ENCODE peak calls at places on chromosomes 4 and X, in seven cellular contexts. L is GM23338, S is breast epithelium, Y is endothelial cell of umbilical vein, V is suprapubic skin, P is transverse colon, X is Panc1. C is an unnamed sample.

GRCh38 chr4:159446266-159446976 is 343.5 kb downstream of the RAPGEF2 start:
- DNase-seq in L (peak; percentile 84), X (peak; percentile 41), P (peak; percentile 9), V (no peak), Y (peak; percentile 76), S (no peak), C (peak; percentile 28)

GRCh38 chr4:55608591-55608990 is 16.5 kb upstream of the PDCL2 start:
- DNase-seq in S (no peak), P (no peak), X (no peak), L (no peak), Y (no peak), V (no peak), C (no peak)

GRCh38 chrX:9955506-9955905 is 11.7 kb upstream of the CLDN34 start:
- DNase-seq in P (no peak), Y (no peak), S (no peak), X (no peak), L (no peak), V (no peak), C (no peak)

GRCh38 chr4:74161676-74162450 is 3.9 kb downstream of the MTHFD2L start:
- DNase-seq in S (no peak), L (no peak), P (no peak), V (no peak), Y (no peak), X (no peak), C (no peak)

GRCh38 chr4:147916351-147916750 is 184.5 kb downstream of the ARHGAP10 start:
- DNase-seq in S (no peak), P (no peak), X (no peak), V (no peak), L (no peak), Y (peak; percentile 86), C (no peak)

GRCh38 chr4:82998898-82999297 is 11.7 kb downstream of the LIN54 start:
- DNase-seq in V (no peak), P (no peak), S (no peak), Y (no peak), L (no peak), X (no peak), C (no peak)

GRCh38 chr4:177367336-177367735 is 57.7 kb downstream of the NEIL3 start:
- DNase-seq in P (no peak), L (peak; percentile 68), Y (no peak), X (no peak), S (no peak), V (no peak), C (no peak)

GRCh38 chr4:84238247-84239090 is 260.6 kb downstream of the NKX6-1 start:
- DNase-seq in Y (no peak), L (no peak), V (no peak), S (no peak), X (no peak), P (no peak), C (no peak)

GRCh38 chr4:158938462-158939044 is 164.3 kb upstream of the RAPGEF2 start:
- DNase-seq in X (no peak), Y (no peak), P (no peak), V (no peak), S (no peak), L (peak; percentile 17), C (no peak)

DNA sequence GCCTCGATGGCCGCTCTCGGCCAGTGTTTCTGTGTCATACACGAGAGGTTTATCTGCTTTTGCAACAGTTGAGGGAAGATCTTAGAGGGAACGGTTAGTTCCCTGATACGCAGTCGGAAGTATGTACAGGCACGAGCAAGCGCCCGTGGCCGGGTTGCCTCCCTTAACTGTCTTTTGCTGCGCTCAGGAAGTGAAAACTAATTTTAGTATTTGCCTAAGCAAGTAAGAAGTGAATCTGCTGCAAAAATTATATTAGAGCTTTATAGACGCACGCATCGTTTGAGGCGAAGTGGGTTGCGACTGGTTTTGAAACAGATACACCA is 695 bp downstream of the MTM1 start:
- DNase-seq in Y (no peak), S (no peak), X (no peak), L (no peak), P (peak; percentile 47), V (no peak), C (peak; percentile 34)
- H3K27ac ChIP-seq in Y (peak overlapping the region; percentile 21), S (peak overlapping the region; percentile 94), X (peak overlapping the region; percentile 87), L (no peak overlapping the region), P (peak overlapping the region; percentile 92), V (peak overlapping the region; percentile 88), C (peak overlapping the region; percentile 87)

GRCh38 chr4:108168213-108168671 is 490 bp downstream of the LEF1 start:
- DNase-seq in P (no peak), V (no peak), S (no peak), L (no peak), X (no peak), Y (peak; percentile 21), C (no peak)

GRCh38 chr4:108166441-108167315 is 2.1 kb downstream of the LEF1 start:
- DNase-seq in L (peak; percentile 94), S (no peak), P (peak; percentile 21), V (no peak), Y (no peak), X (no peak), C (peak; percentile 54)

GRCh38 chr4:108169639-108170038 is 907 bp upstream of the LEF1 start:
- DNase-seq in P (no peak), L (no peak), V (no peak), S (no peak), X (no peak), Y (no peak), C (no peak)

GRCh38 chr4:108170729-108171540 is 2.2 kb upstream of the LEF1 start:
- DNase-seq in Y (peak; percentile 12), X (no peak), S (no peak), P (no peak), L (peak; percentile 76), V (no peak), C (no peak)

GRCh38 chr4:108168672-108169562 is at the start of gene LEF1:
- DNase-seq in V (no peak), S (no peak), P (peak; percentile 33), Y (peak; percentile 40), X (no peak), L (peak; percentile 84), C (peak; percentile 34)
- TF ChIP-seq POLR2AphosphoS5 in V (no peak), S (no peak), P (no peak), Y (no peak), X (no peak), L (no peak), C (no peak)

DNA sequence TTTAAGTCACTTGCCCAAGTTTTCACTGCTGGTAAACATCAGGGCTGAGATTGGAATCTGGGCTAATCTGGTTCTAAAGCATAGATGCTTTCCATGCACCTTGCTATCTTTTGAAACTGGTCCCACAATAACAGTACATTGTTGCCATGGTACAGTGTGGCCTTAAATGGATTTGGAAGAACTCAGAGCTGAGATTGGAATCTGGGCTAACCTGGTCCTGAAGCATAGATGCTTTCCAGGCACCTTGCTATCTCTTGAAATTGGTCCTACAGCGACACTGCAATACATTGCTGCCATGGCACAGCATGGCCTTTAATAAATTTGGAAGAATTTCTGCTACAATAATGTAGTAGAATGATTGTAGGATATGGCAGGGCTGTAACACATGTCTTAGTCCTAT is 28.6 kb downstream of the DAPP1 start:
- DNase-seq in X (no peak), S (no peak), V (no peak), P (no peak), L (no peak), Y (no peak), C (no peak)
- H3K27ac ChIP-seq in X (no peak overlapping the region), S (no peak overlapping the region), V (no peak overlapping the region), P (no peak overlapping the region), L (no peak overlapping the region), Y (no peak overlapping the region), C (no peak overlapping the region)

DNA sequence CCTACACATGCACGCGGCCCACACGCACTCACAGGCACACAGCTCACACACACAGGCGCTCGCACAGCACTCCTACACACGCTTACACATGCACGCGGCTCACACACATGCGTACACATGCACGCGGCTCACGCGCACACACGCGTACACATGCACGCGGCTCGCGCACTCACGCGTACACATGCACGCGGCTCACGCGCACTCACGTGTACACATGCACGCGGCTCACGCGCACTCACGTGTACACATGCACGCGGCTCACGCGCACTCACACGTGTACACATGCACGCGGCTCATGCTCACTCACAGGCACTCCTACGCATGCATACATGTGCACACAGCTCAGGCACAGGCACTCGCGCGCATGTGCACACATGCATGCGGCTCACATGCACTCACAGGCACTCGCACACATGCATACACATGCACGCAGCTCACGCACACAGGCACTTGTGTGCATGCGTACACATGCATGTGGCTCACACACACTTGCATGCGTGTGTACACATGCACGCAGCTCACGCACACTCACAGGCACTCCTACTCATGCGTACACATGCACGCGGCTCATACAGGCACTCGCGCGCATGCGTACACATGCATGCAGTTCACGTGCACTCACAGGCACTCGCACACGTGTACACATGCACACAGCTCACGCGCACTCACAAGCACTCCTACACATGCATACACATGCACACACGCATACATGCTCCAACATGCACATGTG is 44.9 kb downstream of the GAK start:
- DNase-seq in V (no peak), L (no peak), P (no peak), S (no peak), X (no peak), Y (no peak), C (no peak)
- TF ChIP-seq POLR2AphosphoS5 in V (no peak), L (no peak), P (no peak), S (no peak), X (no peak), Y (no peak), C (no peak)

GRCh38 chr4:86307432-86307831 is 52.4 kb downstream of the MAPK10 start:
- DNase-seq in L (no peak), V (no peak), S (no peak), Y (peak; percentile 39), X (no peak), P (no peak), C (no peak)
- H3K27ac ChIP-seq in L (no peak overlapping the region), V (no peak overlapping the region), S (no peak overlapping the region), Y (no peak overlapping the region), X (no peak overlapping the region), P (no peak overlapping the region), C (no peak overlapping the region)

GRCh38 chrX:55163171-55163570 is 57.0 kb upstream of the PAGE5 start:
- DNase-seq in P (no peak), X (no peak), L (no peak), S (no peak), V (no peak), Y (no peak), C (no peak)

GRCh38 chrX:55159556-55159955 is 60.6 kb upstream of the PAGE5 start:
- DNase-seq in P (no peak), Y (peak; percentile 1), X (no peak), S (no peak), L (no peak), V (no peak), C (no peak)

GRCh38 chrX:55161581-55161980 is 58.6 kb upstream of the PAGE5 start:
- DNase-seq in P (no peak), Y (no peak), X (no peak), V (no peak), S (no peak), L (peak; percentile 11), C (no peak)

DNA sequence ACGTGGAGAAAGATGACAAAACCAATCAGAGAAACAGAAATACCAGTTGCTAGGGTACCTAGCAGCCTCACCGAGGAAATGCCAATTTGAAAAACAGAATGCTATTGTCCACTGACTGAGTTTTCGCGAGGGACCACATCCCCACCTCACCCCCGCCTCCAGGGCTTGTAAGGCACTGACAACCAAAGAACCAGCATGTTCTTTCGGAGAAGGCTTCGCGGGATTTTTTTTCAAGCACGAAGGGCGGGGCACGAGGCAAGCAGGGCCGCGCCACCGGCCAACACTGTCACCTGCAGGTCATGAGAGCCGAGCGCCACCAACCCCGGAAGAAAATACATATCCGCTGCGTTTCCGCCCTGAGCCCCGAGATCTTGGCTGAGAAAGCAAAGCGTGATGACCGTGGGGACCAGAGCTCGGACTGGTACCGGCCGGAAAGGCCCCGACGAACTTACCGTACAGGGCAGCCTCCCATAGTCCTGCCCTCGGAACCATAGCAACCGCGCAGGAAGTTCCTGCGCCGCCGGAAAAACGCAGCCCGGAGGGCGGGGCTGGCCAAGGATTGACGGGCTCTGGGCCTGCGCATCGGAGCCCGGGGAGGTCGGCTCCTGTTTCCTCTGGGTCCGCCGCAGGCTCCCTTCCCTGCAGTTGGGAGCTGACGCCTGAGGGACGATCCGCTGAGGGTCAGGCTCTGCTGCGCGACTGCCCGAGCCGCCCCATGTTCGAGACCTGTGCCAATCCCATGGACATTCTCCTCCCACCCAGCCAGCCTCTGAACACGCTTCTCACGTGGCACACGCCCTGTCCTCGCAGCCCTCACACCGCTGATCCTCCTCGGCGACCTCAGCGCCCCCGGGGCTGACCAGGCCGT is 59.2 kb upstream of the PAGE5 start:
- DNase-seq in L (peak; percentile 86), Y (peak; percentile 91), X (peak; percentile 77), P (peak; percentile 91), V (peak; percentile 92), S (peak; percentile 88), C (peak; percentile 88)
- TF ChIP-seq POLR2AphosphoS5 in L (peak; percentile 65), Y (peak; percentile 53), X (peak; percentile 88), P (peak; percentile 72), V (no peak), S (no peak), C (peak; percentile 84)

C was measured in stomach.